ENCODE peak calls at places on chromosome 12, in six cellular contexts. U is stimulated activated CD8-positive, alpha-beta memory T cell treated with anti-CD3 and anti-CD28 coated beads, Interleukin-12 subunit alpha, Interleukin-12 subunit beta, amount 100 ng/mL, for 4 hours; F is LoVo; C is choroid plexus epithelial cell; Y is LHCN-M2; I is hippocampal formation. W is an unnamed sample.

GRCh38 chr12:108371801-108372344 is 32.8 kb upstream of the CMKLR1 start:
- DNase-seq in U (no peak), F (no peak), C (peak; percentile 82), Y (peak; percentile 86), I (no peak), W (no peak)

GRCh38 chr12:124109760-124110159 is 136.7 kb downstream of the ZNF664 start:
- DNase-seq in U (no peak), F (no peak), C (peak; percentile 42), Y (peak; percentile 8), I (no peak), W (no peak)

GRCh38 chr12:25041006-25041741 is 92.3 kb upstream of the BCAT1 start:
- DNase-seq in U (no peak), F (no peak), C (peak; percentile 10), Y (no peak), I (no peak), W (no peak)

GRCh38 chr12:42446761-42447160 is 120.8 kb downstream of the PPHLN1 start:
- DNase-seq in U (no peak), F (no peak), C (peak; percentile 28), Y (no peak), I (no peak), W (no peak)

GRCh38 chr12:117622087-117622486 is 260.7 kb upstream of the NOS1 start:
- DNase-seq in U (no peak), F (no peak), C (no peak), Y (no peak), I (no peak), W (no peak)

GRCh38 chr12:116613256-116613655 is 54.1 kb downstream of the MAP1LC3B2 start:
- DNase-seq in U (no peak), F (no peak), C (no peak), Y (no peak), I (no peak), W (no peak)

GRCh38 chr12:49930515-49931288 is 19.8 kb upstream of the AQP2 start:
- DNase-seq in U (no peak), F (no peak), C (peak; percentile 80), Y (peak; percentile 70), I (no peak), W (no peak)

GRCh38 chr12:52321433-52321832 is 235 bp upstream of the KRT83 start:
- DNase-seq in U (no peak), F (no peak), C (no peak), Y (no peak), I (peak; percentile 44), W (peak; percentile 26)

GRCh38 chr12:91127751-91128150 is 16.5 kb upstream of the LUM start:
- DNase-seq in U (no peak), F (peak; percentile 82), C (peak; percentile 67), Y (peak; percentile 80), I (no peak), W (no peak)

GRCh38 chr12:26359576-26359975 is 164.2 kb downstream of the SSPN start:
- DNase-seq in U (no peak), F (no peak), C (no peak), Y (no peak), I (no peak), W (no peak)

GRCh38 chr12:65720136-65720535 is 104.1 kb upstream of the HMGA2 start:
- DNase-seq in U (no peak), F (no peak), C (peak; percentile 61), Y (peak; percentile 69), I (no peak), W (no peak)

W was measured in upper lobe of right lung.